ENCODE peak calls at places on chromosomes 7 and 10, in eight cellular contexts. One of them, this sample, is unnamed.

GRCh38 chr10:422232-422631 is 267.2 kb downstream of the DIP2C start:
- DNase-seq in tibial artery: no peak
- DNase-seq in CD4-positive, CD25-positive, alpha-beta regulatory T cell: no peak
- DNase-seq in thoracic aorta: no peak
- DNase-seq in uterus: no peak
- DNase-seq in psoas muscle: no peak
- DNase-seq in GM23248: no peak
- DNase-seq in fibroblast of lung: no peak
- DNase-seq in this sample: no peak

GRCh38 chr10:522350-522749 is 167.1 kb downstream of the DIP2C start:
- DNase-seq in tibial artery: no peak
- DNase-seq in CD4-positive, CD25-positive, alpha-beta regulatory T cell: no peak
- DNase-seq in thoracic aorta: no peak
- DNase-seq in uterus: no peak
- DNase-seq in psoas muscle: no peak
- DNase-seq in GM23248: no peak
- DNase-seq in fibroblast of lung: no peak
- DNase-seq in this sample: no peak

GRCh38 chr7:11701829-11702560 is 130.0 kb downstream of the THSD7A start:
- DNase-seq in tibial artery: no peak
- DNase-seq in CD4-positive, CD25-positive, alpha-beta regulatory T cell: no peak
- DNase-seq in thoracic aorta: no peak
- DNase-seq in uterus: no peak
- DNase-seq in psoas muscle: no peak
- DNase-seq in GM23248: no peak
- DNase-seq in fibroblast of lung: no peak
- DNase-seq in this sample: no peak

GRCh38 chr10:132611986-132612385 is 74.4 kb downstream of the INPP5A start:
- DNase-seq in tibial artery: no peak
- DNase-seq in CD4-positive, CD25-positive, alpha-beta regulatory T cell: no peak
- DNase-seq in thoracic aorta: no peak
- DNase-seq in uterus: no peak
- DNase-seq in psoas muscle: no peak
- DNase-seq in GM23248: no peak
- DNase-seq in fibroblast of lung: no peak
- DNase-seq in this sample: no peak

GRCh38 chr10:128839134-128839533 is 627.9 kb upstream of the MGMT start:
- DNase-seq in tibial artery: no peak
- DNase-seq in CD4-positive, CD25-positive, alpha-beta regulatory T cell: no peak
- DNase-seq in thoracic aorta: no peak
- DNase-seq in uterus: no peak
- DNase-seq in psoas muscle: no peak
- DNase-seq in GM23248: no peak
- DNase-seq in fibroblast of lung: no peak
- DNase-seq in this sample: no peak

GRCh38 chr10:35546824-35547225 is 58.3 kb upstream of the GJD4 start:
- DNase-seq in tibial artery: no peak
- DNase-seq in CD4-positive, CD25-positive, alpha-beta regulatory T cell: no peak
- DNase-seq in thoracic aorta: no peak
- DNase-seq in uterus: no peak
- DNase-seq in psoas muscle: no peak
- DNase-seq in GM23248: peak; percentile 85
- DNase-seq in fibroblast of lung: no peak
- DNase-seq in this sample: peak; percentile 67

GRCh38 chr10:125102821-125103220 is 57.5 kb downstream of the CTBP2 start:
- DNase-seq in tibial artery: no peak
- DNase-seq in CD4-positive, CD25-positive, alpha-beta regulatory T cell: no peak
- DNase-seq in thoracic aorta: no peak
- DNase-seq in uterus: no peak
- DNase-seq in psoas muscle: no peak
- DNase-seq in GM23248: no peak
- DNase-seq in fibroblast of lung: no peak
- DNase-seq in this sample: no peak

GRCh38 chr10:24360286-24361127 is 151.6 kb downstream of the KIAA1217 start:
- DNase-seq in tibial artery: peak; percentile 63
- DNase-seq in CD4-positive, CD25-positive, alpha-beta regulatory T cell: peak; percentile 27
- DNase-seq in thoracic aorta: peak; percentile 19
- DNase-seq in uterus: peak; percentile 35
- DNase-seq in psoas muscle: peak; percentile 76
- DNase-seq in GM23248: peak; percentile 82
- DNase-seq in fibroblast of lung: peak; percentile 78
- DNase-seq in this sample: peak; percentile 90

GRCh38 chr10:86344714-86345161 is 21.9 kb downstream of the GRID1 start:
- DNase-seq in tibial artery: no peak
- DNase-seq in CD4-positive, CD25-positive, alpha-beta regulatory T cell: no peak
- DNase-seq in thoracic aorta: no peak
- DNase-seq in uterus: no peak
- DNase-seq in psoas muscle: no peak
- DNase-seq in GM23248: peak; percentile 16
- DNase-seq in fibroblast of lung: no peak
- DNase-seq in this sample: no peak

GRCh38 chr10:86345296-86346168 is 21.1 kb downstream of the GRID1 start:
- DNase-seq in tibial artery: no peak
- DNase-seq in CD4-positive, CD25-positive, alpha-beta regulatory T cell: no peak
- DNase-seq in thoracic aorta: no peak
- DNase-seq in uterus: no peak
- DNase-seq in psoas muscle: no peak
- DNase-seq in GM23248: peak; percentile 17
- DNase-seq in fibroblast of lung: no peak
- DNase-seq in this sample: no peak

GRCh38 chr10:86346794-86347665 is 19.6 kb downstream of the GRID1 start:
- DNase-seq in tibial artery: no peak
- DNase-seq in CD4-positive, CD25-positive, alpha-beta regulatory T cell: no peak
- DNase-seq in thoracic aorta: no peak
- DNase-seq in uterus: no peak
- DNase-seq in psoas muscle: no peak
- DNase-seq in GM23248: no peak
- DNase-seq in fibroblast of lung: no peak
- DNase-seq in this sample: no peak

GRCh38 chr10:86347856-86348255 is 18.7 kb downstream of the GRID1 start:
- DNase-seq in tibial artery: no peak
- DNase-seq in CD4-positive, CD25-positive, alpha-beta regulatory T cell: no peak
- DNase-seq in thoracic aorta: no peak
- DNase-seq in uterus: no peak
- DNase-seq in psoas muscle: no peak
- DNase-seq in GM23248: no peak
- DNase-seq in fibroblast of lung: no peak
- DNase-seq in this sample: no peak

DNA sequence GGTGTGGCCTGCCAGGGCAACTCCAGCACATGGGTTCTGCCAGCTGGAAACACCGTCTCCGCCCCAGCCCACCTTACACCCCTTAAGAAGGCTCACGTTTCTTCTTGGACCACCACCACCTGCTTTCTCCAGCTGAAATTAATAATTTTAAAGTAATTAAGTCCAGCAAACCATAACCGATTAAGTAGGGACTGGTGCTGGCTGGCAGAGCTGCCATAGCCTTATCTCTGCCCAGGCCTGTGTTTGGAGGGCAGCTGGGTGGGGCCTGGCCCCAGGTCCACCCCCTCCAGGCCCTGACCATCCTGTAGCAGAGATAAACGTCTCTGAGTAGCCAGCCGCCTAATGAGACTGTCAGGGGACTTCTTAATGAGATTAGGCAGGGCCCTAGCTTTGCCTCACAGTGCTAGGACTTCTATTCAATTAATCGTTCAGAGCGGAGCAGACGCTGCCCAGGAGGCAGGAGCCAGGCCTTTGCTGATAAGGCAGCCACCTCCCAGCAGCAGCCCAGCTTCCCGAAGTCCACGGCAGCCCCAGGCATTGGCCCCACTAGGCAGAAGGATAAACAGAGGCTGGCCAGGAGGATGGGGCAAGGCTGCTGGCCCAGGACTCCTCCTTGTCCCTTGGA is 20.3 kb downstream of the GRID1 start:
- DNase-seq in tibial artery: no peak
- DNase-seq in CD4-positive, CD25-positive, alpha-beta regulatory T cell: no peak
- DNase-seq in thoracic aorta: no peak
- DNase-seq in uterus: no peak
- DNase-seq in psoas muscle: no peak
- DNase-seq in GM23248: no peak
- DNase-seq in fibroblast of lung: no peak
- DNase-seq in this sample: no peak
- H3K27ac ChIP-seq in tibial artery: no peak overlapping the region
- H3K27ac ChIP-seq in CD4-positive, CD25-positive, alpha-beta regulatory T cell: no peak overlapping the region
- H3K27ac ChIP-seq in thoracic aorta: no peak overlapping the region
- H3K27ac ChIP-seq in uterus: no peak overlapping the region
- H3K27ac ChIP-seq in psoas muscle: no peak overlapping the region
- H3K27ac ChIP-seq in GM23248: no peak overlapping the region
- H3K27ac ChIP-seq in fibroblast of lung: no peak overlapping the region
- H3K27ac ChIP-seq in this sample: no peak overlapping the region

DNA sequence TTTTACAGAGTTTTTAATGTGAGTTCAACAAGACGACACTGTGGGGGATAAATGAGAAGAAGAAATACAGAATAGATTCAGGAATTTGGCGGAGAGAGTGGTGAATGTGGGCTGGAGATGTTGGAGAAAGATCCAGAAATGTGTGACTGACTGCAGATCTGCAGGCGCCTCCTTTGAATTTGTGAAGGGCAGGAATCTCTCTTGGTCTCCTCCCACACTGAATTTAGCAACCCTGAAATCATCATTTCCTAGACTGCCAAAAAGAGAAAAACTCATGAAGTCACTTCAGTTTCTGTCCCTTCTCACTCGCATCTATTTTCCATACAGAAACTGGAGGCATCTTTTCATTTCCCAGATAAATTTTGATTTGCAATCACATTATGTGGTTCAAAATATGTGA is 128.7 kb downstream of the GNAI1 start:
- DNase-seq in tibial artery: no peak
- DNase-seq in CD4-positive, CD25-positive, alpha-beta regulatory T cell: no peak
- DNase-seq in thoracic aorta: no peak
- DNase-seq in uterus: no peak
- DNase-seq in psoas muscle: no peak
- DNase-seq in GM23248: peak; percentile 74
- DNase-seq in fibroblast of lung: peak; percentile 19
- DNase-seq in this sample: no peak
- H3K4me3 ChIP-seq in tibial artery: peak overlapping the region; percentile 6
- H3K4me3 ChIP-seq in CD4-positive, CD25-positive, alpha-beta regulatory T cell: no peak overlapping the region
- H3K4me3 ChIP-seq in thoracic aorta: no peak overlapping the region
- H3K4me3 ChIP-seq in uterus: no peak overlapping the region
- H3K4me3 ChIP-seq in psoas muscle: no peak overlapping the region
- H3K4me3 ChIP-seq in GM23248: peak overlapping the region; percentile 60
- H3K4me3 ChIP-seq in fibroblast of lung: peak overlapping the region; percentile 14
- H3K4me3 ChIP-seq in this sample: no peak overlapping the region

GRCh38 chr7:77698042-77698625 is 1.9 kb downstream of the RSBN1L start:
- DNase-seq in tibial artery: no peak
- DNase-seq in CD4-positive, CD25-positive, alpha-beta regulatory T cell: peak; percentile 16
- DNase-seq in thoracic aorta: no peak
- DNase-seq in uterus: no peak
- DNase-seq in psoas muscle: no peak
- DNase-seq in GM23248: peak; percentile 25
- DNase-seq in fibroblast of lung: no peak
- DNase-seq in this sample: no peak

GRCh38 chr7:77693830-77694583 is 2.3 kb upstream of the RSBN1L start:
- DNase-seq in tibial artery: no peak
- DNase-seq in CD4-positive, CD25-positive, alpha-beta regulatory T cell: no peak
- DNase-seq in thoracic aorta: no peak
- DNase-seq in uterus: no peak
- DNase-seq in psoas muscle: no peak
- DNase-seq in GM23248: no peak
- DNase-seq in fibroblast of lung: no peak
- DNase-seq in this sample: no peak

GRCh38 chr7:77697535-77697831 is 1.2 kb downstream of the RSBN1L start:
- DNase-seq in tibial artery: no peak
- DNase-seq in CD4-positive, CD25-positive, alpha-beta regulatory T cell: no peak
- DNase-seq in thoracic aorta: no peak
- DNase-seq in uterus: no peak
- DNase-seq in psoas muscle: peak; percentile 32
- DNase-seq in GM23248: peak; percentile 82
- DNase-seq in fibroblast of lung: no peak
- DNase-seq in this sample: no peak

GRCh38 chr7:77696643-77697534 is 630 bp downstream of the RSBN1L start:
- DNase-seq in tibial artery: peak; percentile 65
- DNase-seq in CD4-positive, CD25-positive, alpha-beta regulatory T cell: peak; percentile 70
- DNase-seq in thoracic aorta: no peak
- DNase-seq in uterus: peak; percentile 49
- DNase-seq in psoas muscle: peak; percentile 58
- DNase-seq in GM23248: peak; percentile 87
- DNase-seq in fibroblast of lung: peak; percentile 73
- DNase-seq in this sample: peak; percentile 74

DNA sequence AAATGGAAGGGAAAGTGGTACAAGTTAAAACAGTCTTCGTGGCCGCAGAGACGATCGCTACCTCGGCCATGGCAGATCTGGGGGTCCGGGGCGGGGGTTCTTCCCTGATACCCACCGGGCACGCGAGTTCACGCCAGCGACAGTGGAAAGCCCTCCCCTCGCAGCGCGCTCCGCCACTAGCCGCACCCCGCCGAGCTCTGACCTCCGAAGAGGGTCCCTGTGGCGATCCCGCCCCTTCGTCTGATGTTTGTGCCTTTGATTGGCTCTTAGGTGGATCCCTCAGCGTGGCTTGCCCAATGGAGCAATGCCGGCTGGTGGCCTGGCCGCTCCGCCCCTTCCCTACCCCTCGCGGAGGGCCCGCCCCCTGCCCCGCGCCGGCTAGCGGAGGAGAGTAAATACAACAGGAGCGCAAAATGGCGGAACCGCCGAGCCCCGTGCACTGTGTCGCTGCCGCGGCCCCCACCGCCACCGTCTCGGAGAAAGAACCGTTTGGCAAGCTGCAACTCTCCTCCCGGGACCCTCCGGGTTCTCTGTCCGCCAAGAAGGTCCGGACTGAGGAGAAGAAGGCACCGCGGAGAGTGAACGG is at the start of gene RSBN1L:
- DNase-seq in tibial artery: peak; percentile 99
- DNase-seq in CD4-positive, CD25-positive, alpha-beta regulatory T cell: peak; percentile 99
- DNase-seq in thoracic aorta: peak; percentile 95
- DNase-seq in uterus: peak; percentile 98
- DNase-seq in psoas muscle: peak; percentile 98
- DNase-seq in GM23248: peak; percentile 100
- DNase-seq in fibroblast of lung: peak; percentile 97
- DNase-seq in this sample: peak; percentile 98
- H3K4me1 ChIP-seq in tibial artery: peaks cover 62% of the 10 kb centered on the region
- H3K4me1 ChIP-seq in CD4-positive, CD25-positive, alpha-beta regulatory T cell: peaks cover 51% of the 10 kb centered on the region
- H3K4me1 ChIP-seq in thoracic aorta: peaks cover 40% of the 10 kb centered on the region
- H3K4me1 ChIP-seq in uterus: peaks cover 7% of the 10 kb centered on the region
- H3K4me1 ChIP-seq in psoas muscle: peaks cover 37% of the 10 kb centered on the region
- H3K4me1 ChIP-seq in GM23248: peaks cover 27% of the 10 kb centered on the region
- H3K4me1 ChIP-seq in fibroblast of lung: peaks cover 2% of the 10 kb centered on the region
- H3K4me1 ChIP-seq in this sample: peaks cover 15% of the 10 kb centered on the region

DNA sequence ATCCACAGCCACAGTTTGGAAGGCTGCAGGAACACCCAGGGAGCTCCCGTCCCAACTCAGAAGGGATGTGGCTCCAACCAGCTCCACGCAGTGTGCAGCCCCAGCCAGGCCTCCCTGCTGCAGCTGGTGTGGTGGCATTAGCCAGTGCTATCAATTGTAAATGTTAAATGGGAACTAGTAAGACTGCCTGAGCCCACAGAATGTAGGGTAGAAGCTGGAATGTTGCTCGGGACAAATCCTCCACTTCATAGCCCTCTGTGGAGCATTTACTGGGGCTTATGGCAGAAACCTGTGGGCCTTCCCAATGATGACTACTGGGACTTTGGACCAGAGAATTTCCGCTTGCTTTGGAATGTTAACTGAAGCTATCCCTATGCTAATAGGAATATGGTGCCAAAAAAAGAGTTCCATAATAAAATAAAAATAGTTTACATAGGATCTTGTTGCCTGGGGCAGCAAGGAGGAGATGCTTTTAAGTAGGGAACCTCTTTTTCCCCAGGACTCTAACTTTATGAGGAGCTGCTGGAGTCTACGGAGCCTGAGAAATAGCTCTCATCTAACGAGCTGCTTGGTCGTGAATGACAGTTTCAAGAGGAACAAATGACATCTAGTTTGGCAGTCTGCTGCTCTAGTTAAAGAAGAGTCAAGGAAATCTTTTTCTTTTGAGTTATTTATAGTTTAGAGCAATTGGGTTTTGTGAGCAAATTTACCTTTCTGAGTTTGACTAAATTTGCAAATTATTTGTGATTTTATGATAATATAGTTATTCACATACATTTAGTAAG is 5.8 kb upstream of the DYNC2I1 start:
- DNase-seq in tibial artery: no peak
- DNase-seq in CD4-positive, CD25-positive, alpha-beta regulatory T cell: no peak
- DNase-seq in thoracic aorta: no peak
- DNase-seq in uterus: no peak
- DNase-seq in psoas muscle: no peak
- DNase-seq in GM23248: no peak
- DNase-seq in fibroblast of lung: no peak
- DNase-seq in this sample: no peak
- H3K27ac ChIP-seq in tibial artery: peak overlapping the region; percentile 5
- H3K27ac ChIP-seq in CD4-positive, CD25-positive, alpha-beta regulatory T cell: no peak overlapping the region
- H3K27ac ChIP-seq in thoracic aorta: no peak overlapping the region
- H3K27ac ChIP-seq in uterus: no peak overlapping the region
- H3K27ac ChIP-seq in psoas muscle: no peak overlapping the region
- H3K27ac ChIP-seq in GM23248: no peak overlapping the region
- H3K27ac ChIP-seq in fibroblast of lung: no peak overlapping the region
- H3K27ac ChIP-seq in this sample: no peak overlapping the region

This sample was measured in A673.